ENCODE peak calls at places on chromosome 2, in four cellular contexts. H, S, D and N are unnamed samples.

GRCh38 chr2:75403991-75404428 is 156.7 kb downstream of the EVA1A start:
- DNase-seq in H (peak), S (peak), D (peak), N (no peak)

GRCh38 chr2:128612628-128613027 is 294.0 kb upstream of the HS6ST1 start:
- DNase-seq in S (no peak), H (no peak), D (no peak), N (no peak)

GRCh38 chr2:125553768-125554167 is 1102.2 kb upstream of the GYPC start:
- DNase-seq in S (no peak), D (no peak), H (no peak), N (no peak)

GRCh38 chr2:143960177-143960576 is 559.7 kb downstream of the ZEB2 start:
- DNase-seq in H (no peak), D (no peak), S (no peak), N (no peak)

GRCh38 chr2:233835230-233836186 is 18.8 kb downstream of the HJURP start:
- DNase-seq in S (no peak), D (no peak), H (no peak), N (no peak)

GRCh38 chr2:2843969-2844548 is 513.0 kb upstream of the MYT1L start:
- DNase-seq in D (no peak), S (peak), H (peak), N (no peak)

GRCh38 chr2:141035846-141036420 is 1094.9 kb downstream of the LRP1B start:
- DNase-seq in D (no peak), H (no peak), S (no peak), N (no peak)

GRCh38 chr2:134327367-134327766 is 73.5 kb downstream of the MGAT5 start:
- DNase-seq in S (no peak), D (no peak), H (no peak), N (no peak)

GRCh38 chr2:189218236-189218635 is 38.7 kb upstream of the COL5A2 start:
- DNase-seq in S (no peak), H (no peak), D (no peak), N (no peak)

GRCh38 chr2:218780851-218781690 is 876 bp upstream of the CYP27A1 start:
- DNase-seq in H (peak), D (no peak), S (no peak), N (no peak)

GRCh38 chr2:174438146-174438886 is 42.8 kb downstream of the SCRN3 start:
- DNase-seq in H (no peak), S (no peak), D (no peak), N (no peak)

GRCh38 chr2:118224888-118225264 is 136.6 kb downstream of the INSIG2 start:
- DNase-seq in H (no peak), S (no peak), D (no peak), N (no peak)

GRCh38 chr2:201500534-201500933 is 49.0 kb downstream of the STRADB start:
- DNase-seq in H (no peak), D (no peak), S (no peak), N (no peak)

GRCh38 chr2:15142069-15142689 is 419.0 kb downstream of the NBAS start:
- DNase-seq in H (peak), S (no peak), D (peak), N (no peak)

GRCh38 chr2:67645280-67646255 is 248.4 kb downstream of the ETAA1 start:
- DNase-seq in S (no peak), H (no peak), D (no peak), N (no peak)

GRCh38 chr2:222861411-222862067 is 703 bp downstream of the ACSL3 start:
- DNase-seq in S (peak), H (no peak), D (no peak), N (no peak)

GRCh38 chr2:242004902-242005230 is 135.3 kb downstream of the RTP5 start:
- DNase-seq in H (peak), S (no peak), D (no peak), N (no peak)

GRCh38 chr2:52238782-52239181 is 1206.8 kb upstream of the NRXN1 start:
- DNase-seq in S (no peak), D (no peak), H (no peak), N (no peak)

GRCh38 chr2:127829845-127830246 is 18.9 kb upstream of the WDR33 start:
- DNase-seq in S (peak), D (peak), H (no peak), N (peak)

GRCh38 chr2:146730882-146731281 is 1113.9 kb upstream of the ACVR2A start:
- DNase-seq in H (no peak), S (no peak), D (no peak), N (no peak)

GRCh38 chr2:67516899-67517530 is 119.9 kb downstream of the ETAA1 start:
- DNase-seq in H (no peak), S (no peak), D (no peak), N (no peak)

GRCh38 chr2:163086940-163087339 is 248.4 kb upstream of the KCNH7 start:
- DNase-seq in D (no peak), S (no peak), H (no peak), N (no peak)

GRCh38 chr2:173226899-173227692 is 127.6 kb upstream of the CDCA7 start:
- DNase-seq in S (no peak), D (no peak), H (peak), N (no peak)

GRCh38 chr2:205590759-205591158 is 91.5 kb upstream of the NRP2 start:
- DNase-seq in S (no peak), D (no peak), H (no peak), N (no peak)

GRCh38 chr2:109213646-109214417 is 84.8 kb downstream of the SH3RF3 start:
- DNase-seq in D (peak), S (peak), H (no peak), N (no peak)

GRCh38 chr2:209922116-209922515 is 80.3 kb upstream of the RPE start:
- DNase-seq in D (no peak), S (no peak), H (no peak), N (no peak)

GRCh38 chr2:182324665-182325064 is 102.2 kb downstream of the PDE1A start:
- DNase-seq in S (no peak), D (no peak), H (no peak), N (no peak)

GRCh38 chr2:19361325-19361990 is 3.0 kb upstream of the OSR1 start:
- DNase-seq in D (no peak), H (no peak), S (no peak), N (no peak)

GRCh38 chr2:38633895-38634294 is 31.2 kb upstream of the HNRNPLL start:
- DNase-seq in H (no peak), S (no peak), D (no peak), N (no peak)

GRCh38 chr2:38629684-38630083 is 27.0 kb upstream of the HNRNPLL start:
- DNase-seq in D (no peak), H (no peak), S (no peak), N (no peak)

GRCh38 chr2:38632980-38633379 is 30.3 kb upstream of the HNRNPLL start:
- DNase-seq in D (no peak), H (no peak), S (no peak), N (no peak)

GRCh38 chr2:38634684-38635083 is 31.2 kb upstream of the GALM start:
- DNase-seq in S (no peak), D (peak), H (no peak), N (no peak)

DNA sequence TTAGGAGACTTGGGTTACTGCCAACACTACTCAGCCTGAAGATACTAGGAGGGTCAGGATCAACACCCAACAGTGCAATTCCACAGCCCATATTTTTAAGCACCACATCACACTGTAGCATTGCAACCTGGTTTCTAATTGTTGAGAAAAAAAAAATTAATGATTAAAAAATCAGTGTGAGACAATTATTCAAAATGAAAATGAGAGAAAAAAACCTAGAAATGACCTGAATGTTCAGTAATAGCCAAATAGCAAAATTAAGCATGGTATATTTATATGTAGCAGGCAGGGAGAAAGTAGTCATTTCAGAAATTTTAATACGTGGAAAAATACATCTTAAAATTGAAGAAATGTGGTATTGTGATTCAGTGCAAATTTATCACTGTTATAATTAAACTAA is 29.3 kb upstream of the HNRNPLL start:
- DNase-seq in D (no peak), H (no peak), S (no peak), N (no peak)
- TF ChIP-seq CBX5 in D (no peak), H (no peak), S (no peak), N (no peak)

GRCh38 chr2:60540054-60540453 is 13.4 kb downstream of the BCL11A start:
- DNase-seq in S (no peak), H (no peak), D (no peak), N (no peak)

GRCh38 chr2:60548844-60549243 is 4.6 kb downstream of the BCL11A start:
- DNase-seq in S (no peak), D (no peak), H (no peak), N (no peak)

GRCh38 chr2:60539177-60539576 is 14.3 kb downstream of the BCL11A start:
- DNase-seq in H (no peak), D (no peak), S (no peak), N (no peak)

GRCh38 chr2:60544980-60545560 is 8.4 kb downstream of the BCL11A start:
- DNase-seq in D (no peak), H (no peak), S (no peak), N (no peak)

DNA sequence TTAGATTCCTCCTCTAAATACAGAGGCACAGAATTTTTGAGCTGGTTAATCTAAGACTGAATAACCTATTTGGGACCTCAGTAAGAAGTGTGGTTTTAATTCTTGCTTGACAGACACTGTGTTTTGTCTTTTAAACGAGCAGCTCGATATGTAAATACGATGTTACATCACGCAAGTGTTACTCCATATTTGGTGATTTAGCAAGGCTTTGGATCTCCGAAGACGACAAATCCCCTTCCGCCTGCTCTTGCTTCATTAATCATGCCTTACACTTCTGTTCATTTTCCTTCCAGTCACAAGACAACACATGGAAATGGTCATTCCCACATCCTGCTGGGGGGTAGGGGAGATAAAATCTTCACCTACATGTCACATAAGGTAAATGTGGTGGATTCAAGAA is 9.4 kb downstream of the BCL11A start:
- DNase-seq in H (no peak), S (no peak), D (no peak), N (no peak)
- TF ChIP-seq CBX5 in H (no peak), S (no peak), D (no peak), N (no peak)

GRCh38 chr2:96305091-96305978 is at the start of gene SNRNP200:
- DNase-seq in S (peak), H (peak), D (no peak), N (peak)
- TF ChIP-seq CBX5 in S (no peak), H (peak), D (no peak), N (no peak)

GRCh38 chr2:17935242-17935885 is 56.9 kb downstream of the KCNS3 start:
- DNase-seq in D (no peak), H (no peak), S (no peak), N (no peak)

GRCh38 chr2:17933251-17933650 is 54.8 kb downstream of the KCNS3 start:
- DNase-seq in D (no peak), H (no peak), S (no peak), N (no peak)

GRCh38 chr2:17930773-17931172 is 52.3 kb downstream of the KCNS3 start:
- DNase-seq in H (no peak), D (no peak), S (no peak), N (no peak)

GRCh38 chr2:17936599-17936998 is 58.1 kb downstream of the KCNS3 start:
- DNase-seq in D (no peak), H (no peak), S (no peak), N (no peak)

GRCh38 chr2:17934721-17935120 is 56.3 kb downstream of the KCNS3 start:
- DNase-seq in S (no peak), D (no peak), H (no peak), N (no peak)
- TF ChIP-seq CBX5 in S (no peak), D (no peak), H (no peak), N (no peak)

DNA sequence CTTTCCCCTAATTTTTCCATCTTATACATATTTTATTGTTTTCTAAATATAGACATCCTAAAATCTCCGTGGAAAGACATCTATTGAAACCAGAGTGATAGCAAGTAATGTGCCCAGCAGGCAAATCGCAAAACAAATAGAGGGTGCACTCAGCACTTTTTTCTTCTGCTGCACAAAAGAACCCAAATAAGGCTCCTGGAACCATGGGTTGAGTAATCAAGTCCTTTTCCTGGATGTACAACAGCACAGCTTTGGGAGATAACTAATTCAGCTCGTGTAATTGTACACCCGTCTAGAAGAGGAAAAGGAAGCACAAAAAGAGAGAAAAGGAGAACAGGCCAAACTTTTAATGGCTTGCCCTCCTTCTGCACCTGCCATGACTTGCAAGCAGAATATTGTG is 126.9 kb upstream of the TLK1 start:
- DNase-seq in S (no peak), H (no peak), D (no peak), N (no peak)
- TF ChIP-seq CBX5 in S (no peak), H (no peak), D (no peak), N (no peak)

GRCh38 chr2:236647621-236648020 is 78.0 kb downstream of the ACKR3 start:
- DNase-seq in H (no peak), S (no peak), D (no peak), N (no peak)
- TF ChIP-seq CBX5 in H (no peak), S (no peak), D (no peak), N (no peak)

GRCh38 chr2:36951574-36951973 is 14.8 kb downstream of the STRN start:
- DNase-seq in D (no peak), S (no peak), H (no peak), N (no peak)
- TF ChIP-seq CBX5 in D (no peak), S (no peak), H (no peak), N (no peak)